ENCODE peak calls at places on chromosomes 11 and 22, in nine cellular contexts. One of them, this sample, is unnamed.

GRCh38 chr11:1834791-1835670 is at the start of gene SYT8:
- DNase-seq in OCI-LY7: no peak
- DNase-seq in IMR-90: no peak
- DNase-seq in AG04450: no peak
- DNase-seq in hepatocyte: peak; percentile 52
- DNase-seq in CD4-positive, alpha-beta T cell: no peak
- DNase-seq in CD8-positive, alpha-beta T cell: no peak
- DNase-seq in upper lobe of right lung: no peak
- DNase-seq in adrenal gland: peak; percentile 48
- DNase-seq in this sample: no peak

GRCh38 chr22:22881116-22882032 is 6.2 kb upstream of the IGLL5 start:
- DNase-seq in OCI-LY7: peak; percentile 66
- DNase-seq in IMR-90: no peak
- DNase-seq in AG04450: no peak
- DNase-seq in hepatocyte: no peak
- DNase-seq in CD4-positive, alpha-beta T cell: no peak
- DNase-seq in CD8-positive, alpha-beta T cell: peak; percentile 41
- DNase-seq in upper lobe of right lung: no peak
- DNase-seq in adrenal gland: peak; percentile 61
- DNase-seq in this sample: no peak

GRCh38 chr11:74142624-74143023 is 28.2 kb downstream of the C2CD3 start:
- DNase-seq in OCI-LY7: no peak
- DNase-seq in IMR-90: peak; percentile 70
- DNase-seq in AG04450: no peak
- DNase-seq in hepatocyte: no peak
- DNase-seq in CD4-positive, alpha-beta T cell: no peak
- DNase-seq in CD8-positive, alpha-beta T cell: no peak
- DNase-seq in upper lobe of right lung: no peak
- DNase-seq in adrenal gland: no peak
- DNase-seq in this sample: no peak

GRCh38 chr11:110711776-110712642 is at the start of gene ARHGAP20:
- DNase-seq in OCI-LY7: no peak
- DNase-seq in IMR-90: peak; percentile 71
- DNase-seq in AG04450: no peak
- DNase-seq in hepatocyte: peak; percentile 87
- DNase-seq in CD4-positive, alpha-beta T cell: peak; percentile 36
- DNase-seq in CD8-positive, alpha-beta T cell: peak; percentile 28
- DNase-seq in upper lobe of right lung: peak; percentile 91
- DNase-seq in adrenal gland: peak; percentile 72
- DNase-seq in this sample: peak; percentile 15

GRCh38 chr22:49962751-49963646 is 2.4 kb downstream of the PIM3 start:
- DNase-seq in OCI-LY7: no peak
- DNase-seq in IMR-90: no peak
- DNase-seq in AG04450: no peak
- DNase-seq in hepatocyte: peak; percentile 30
- DNase-seq in CD4-positive, alpha-beta T cell: peak; percentile 37
- DNase-seq in CD8-positive, alpha-beta T cell: no peak
- DNase-seq in upper lobe of right lung: peak; percentile 74
- DNase-seq in adrenal gland: peak; percentile 79
- DNase-seq in this sample: no peak

GRCh38 chr11:30128269-30128932 is 102.4 kb upstream of the FSHB start:
- DNase-seq in OCI-LY7: peak; percentile 37
- DNase-seq in IMR-90: peak; percentile 60
- DNase-seq in AG04450: peak; percentile 8
- DNase-seq in hepatocyte: peak; percentile 59
- DNase-seq in CD4-positive, alpha-beta T cell: no peak
- DNase-seq in CD8-positive, alpha-beta T cell: no peak
- DNase-seq in upper lobe of right lung: no peak
- DNase-seq in adrenal gland: peak; percentile 57
- DNase-seq in this sample: no peak

GRCh38 chr11:18853086-18853720 is 61.6 kb upstream of the PTPN5 start:
- DNase-seq in OCI-LY7: peak; percentile 41
- DNase-seq in IMR-90: peak; percentile 19
- DNase-seq in AG04450: no peak
- DNase-seq in hepatocyte: peak; percentile 68
- DNase-seq in CD4-positive, alpha-beta T cell: no peak
- DNase-seq in CD8-positive, alpha-beta T cell: no peak
- DNase-seq in upper lobe of right lung: no peak
- DNase-seq in adrenal gland: no peak
- DNase-seq in this sample: no peak

GRCh38 chr11:134514354-134514951 is 102.4 kb upstream of the B3GAT1 start:
- DNase-seq in OCI-LY7: no peak
- DNase-seq in IMR-90: no peak
- DNase-seq in AG04450: no peak
- DNase-seq in hepatocyte: no peak
- DNase-seq in CD4-positive, alpha-beta T cell: peak; percentile 15
- DNase-seq in CD8-positive, alpha-beta T cell: no peak
- DNase-seq in upper lobe of right lung: peak; percentile 59
- DNase-seq in adrenal gland: peak; percentile 29
- DNase-seq in this sample: no peak

GRCh38 chr11:107385361-107385982 is 72.2 kb downstream of the CWF19L2 start:
- DNase-seq in OCI-LY7: no peak
- DNase-seq in IMR-90: peak; percentile 29
- DNase-seq in AG04450: no peak
- DNase-seq in hepatocyte: peak; percentile 13
- DNase-seq in CD4-positive, alpha-beta T cell: no peak
- DNase-seq in CD8-positive, alpha-beta T cell: no peak
- DNase-seq in upper lobe of right lung: no peak
- DNase-seq in adrenal gland: no peak
- DNase-seq in this sample: no peak

GRCh38 chr11:91773090-91773489 is 451.5 kb upstream of the FAT3 start:
- DNase-seq in OCI-LY7: no peak
- DNase-seq in IMR-90: no peak
- DNase-seq in AG04450: no peak
- DNase-seq in hepatocyte: no peak
- DNase-seq in CD4-positive, alpha-beta T cell: no peak
- DNase-seq in CD8-positive, alpha-beta T cell: no peak
- DNase-seq in upper lobe of right lung: no peak
- DNase-seq in adrenal gland: no peak
- DNase-seq in this sample: no peak

GRCh38 chr22:45291061-45291930 is 6.5 kb downstream of the UPK3A start:
- DNase-seq in OCI-LY7: no peak
- DNase-seq in IMR-90: no peak
- DNase-seq in AG04450: no peak
- DNase-seq in hepatocyte: no peak
- DNase-seq in CD4-positive, alpha-beta T cell: no peak
- DNase-seq in CD8-positive, alpha-beta T cell: no peak
- DNase-seq in upper lobe of right lung: no peak
- DNase-seq in adrenal gland: no peak
- DNase-seq in this sample: no peak

GRCh38 chr11:17602105-17603001 is 55.3 kb downstream of the OTOG start:
- DNase-seq in OCI-LY7: no peak
- DNase-seq in IMR-90: no peak
- DNase-seq in AG04450: no peak
- DNase-seq in hepatocyte: no peak
- DNase-seq in CD4-positive, alpha-beta T cell: no peak
- DNase-seq in CD8-positive, alpha-beta T cell: no peak
- DNase-seq in upper lobe of right lung: no peak
- DNase-seq in adrenal gland: no peak
- DNase-seq in this sample: no peak

GRCh38 chr22:49305215-49305965 is 522.3 kb downstream of the BRD1 start:
- DNase-seq in OCI-LY7: peak; percentile 67
- DNase-seq in IMR-90: no peak
- DNase-seq in AG04450: no peak
- DNase-seq in hepatocyte: peak; percentile 80
- DNase-seq in CD4-positive, alpha-beta T cell: peak; percentile 71
- DNase-seq in CD8-positive, alpha-beta T cell: peak; percentile 38
- DNase-seq in upper lobe of right lung: peak; percentile 83
- DNase-seq in adrenal gland: peak; percentile 61
- DNase-seq in this sample: no peak

GRCh38 chr22:43110444-43110926 is at the start of gene BIK:
- DNase-seq in OCI-LY7: peak; percentile 94
- DNase-seq in IMR-90: no peak
- DNase-seq in AG04450: no peak
- DNase-seq in hepatocyte: peak; percentile 68
- DNase-seq in CD4-positive, alpha-beta T cell: peak; percentile 54
- DNase-seq in CD8-positive, alpha-beta T cell: peak; percentile 47
- DNase-seq in upper lobe of right lung: peak; percentile 75
- DNase-seq in adrenal gland: peak; percentile 67
- DNase-seq in this sample: no peak

GRCh38 chr11:120928506-120929062 is 95.3 kb upstream of the TBCEL start:
- DNase-seq in OCI-LY7: peak; percentile 19
- DNase-seq in IMR-90: no peak
- DNase-seq in AG04450: no peak
- DNase-seq in hepatocyte: no peak
- DNase-seq in CD4-positive, alpha-beta T cell: no peak
- DNase-seq in CD8-positive, alpha-beta T cell: no peak
- DNase-seq in upper lobe of right lung: no peak
- DNase-seq in adrenal gland: no peak
- DNase-seq in this sample: no peak

GRCh38 chr22:32407936-32408335 is 4.1 kb downstream of the RTCB start:
- DNase-seq in OCI-LY7: no peak
- DNase-seq in IMR-90: no peak
- DNase-seq in AG04450: no peak
- DNase-seq in hepatocyte: no peak
- DNase-seq in CD4-positive, alpha-beta T cell: no peak
- DNase-seq in CD8-positive, alpha-beta T cell: no peak
- DNase-seq in upper lobe of right lung: no peak
- DNase-seq in adrenal gland: no peak
- DNase-seq in this sample: no peak

GRCh38 chr11:46298699-46299424 is 21.4 kb downstream of the CREB3L1 start:
- DNase-seq in OCI-LY7: no peak
- DNase-seq in IMR-90: peak; percentile 93
- DNase-seq in AG04450: no peak
- DNase-seq in hepatocyte: no peak
- DNase-seq in CD4-positive, alpha-beta T cell: no peak
- DNase-seq in CD8-positive, alpha-beta T cell: no peak
- DNase-seq in upper lobe of right lung: no peak
- DNase-seq in adrenal gland: no peak
- DNase-seq in this sample: no peak

GRCh38 chr11:46295312-46295995 is 18.0 kb downstream of the CREB3L1 start:
- DNase-seq in OCI-LY7: peak; percentile 36
- DNase-seq in IMR-90: peak; percentile 72
- DNase-seq in AG04450: no peak
- DNase-seq in hepatocyte: peak; percentile 91
- DNase-seq in CD4-positive, alpha-beta T cell: peak; percentile 78
- DNase-seq in CD8-positive, alpha-beta T cell: peak; percentile 76
- DNase-seq in upper lobe of right lung: peak; percentile 82
- DNase-seq in adrenal gland: peak; percentile 84
- DNase-seq in this sample: no peak

GRCh38 chr11:46294365-46295309 is 17.2 kb downstream of the CREB3L1 start:
- DNase-seq in OCI-LY7: no peak
- DNase-seq in IMR-90: peak; percentile 97
- DNase-seq in AG04450: peak; percentile 82
- DNase-seq in hepatocyte: peak; percentile 85
- DNase-seq in CD4-positive, alpha-beta T cell: no peak
- DNase-seq in CD8-positive, alpha-beta T cell: no peak
- DNase-seq in upper lobe of right lung: no peak
- DNase-seq in adrenal gland: peak; percentile 67
- DNase-seq in this sample: no peak

GRCh38 chr11:46295996-46296519 is 18.6 kb downstream of the CREB3L1 start:
- DNase-seq in OCI-LY7: no peak
- DNase-seq in IMR-90: no peak
- DNase-seq in AG04450: no peak
- DNase-seq in hepatocyte: no peak
- DNase-seq in CD4-positive, alpha-beta T cell: no peak
- DNase-seq in CD8-positive, alpha-beta T cell: no peak
- DNase-seq in upper lobe of right lung: no peak
- DNase-seq in adrenal gland: no peak
- DNase-seq in this sample: no peak

DNA sequence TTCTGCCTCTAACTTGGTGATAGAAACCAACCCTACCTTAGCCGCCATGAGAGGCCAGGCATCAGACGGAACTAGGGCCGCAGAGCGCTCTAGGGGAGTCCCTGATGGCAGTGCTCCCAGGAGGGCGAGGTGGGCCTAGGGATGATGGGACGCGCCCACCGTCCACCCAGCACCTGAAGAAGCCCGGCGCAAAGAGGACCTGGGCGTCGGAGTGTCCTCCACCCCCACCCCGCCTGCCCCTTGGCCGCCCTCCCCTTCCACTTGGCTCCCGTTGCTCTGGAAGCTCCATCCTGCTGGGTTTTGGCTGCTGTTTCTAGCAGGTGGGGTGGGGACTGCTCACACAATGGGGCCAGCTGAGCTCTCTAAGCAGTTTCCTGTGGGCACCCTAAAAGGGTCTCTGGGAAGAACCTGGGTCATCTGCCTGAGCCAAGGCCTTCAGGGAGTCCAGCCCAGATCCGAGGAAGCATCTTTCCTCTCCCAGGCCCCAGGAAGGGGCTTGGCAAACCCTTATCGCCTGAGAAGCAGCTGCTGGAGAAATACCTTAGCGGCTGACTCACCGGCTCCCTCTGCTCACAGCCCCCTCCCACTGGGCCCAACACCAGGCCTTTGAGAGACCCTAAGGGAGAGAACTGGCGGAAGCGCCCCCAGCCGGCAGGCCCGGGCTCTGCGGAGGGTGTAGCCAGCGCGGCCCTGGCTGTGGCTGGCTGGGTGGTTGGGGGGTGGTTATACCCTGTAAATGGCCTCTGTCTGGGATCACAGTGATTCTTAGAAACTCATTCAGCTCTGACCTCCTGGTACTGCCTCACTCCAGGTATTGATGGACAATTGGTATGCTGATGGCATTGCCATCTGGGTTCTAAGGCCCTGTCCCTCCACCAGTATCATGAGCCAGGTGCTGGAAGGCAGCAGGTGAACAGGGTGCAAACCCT is 19.3 kb downstream of the CREB3L1 start:
- DNase-seq in OCI-LY7: no peak
- DNase-seq in IMR-90: peak; percentile 98
- DNase-seq in AG04450: peak; percentile 92
- DNase-seq in hepatocyte: peak; percentile 94
- DNase-seq in CD4-positive, alpha-beta T cell: no peak
- DNase-seq in CD8-positive, alpha-beta T cell: no peak
- DNase-seq in upper lobe of right lung: no peak
- DNase-seq in adrenal gland: peak; percentile 72
- DNase-seq in this sample: no peak
- TF ChIP-seq CTCF in OCI-LY7: no peak
- TF ChIP-seq CTCF in IMR-90: peak; percentile 89
- TF ChIP-seq CTCF in AG04450: peak; percentile 86
- TF ChIP-seq CTCF in hepatocyte: peak; percentile 78
- TF ChIP-seq CTCF in CD4-positive, alpha-beta T cell: no peak
- TF ChIP-seq CTCF in CD8-positive, alpha-beta T cell: no peak
- TF ChIP-seq CTCF in upper lobe of right lung: peak; percentile 42
- TF ChIP-seq CTCF in adrenal gland: no peak
- TF ChIP-seq CTCF in this sample: peak; percentile 12

GRCh38 chr11:62461740-62462522 is 43.1 kb downstream of the SCGB1A1 start:
- DNase-seq in OCI-LY7: no peak
- DNase-seq in IMR-90: peak; percentile 38
- DNase-seq in AG04450: no peak
- DNase-seq in hepatocyte: no peak
- DNase-seq in CD4-positive, alpha-beta T cell: no peak
- DNase-seq in CD8-positive, alpha-beta T cell: no peak
- DNase-seq in upper lobe of right lung: no peak
- DNase-seq in adrenal gland: no peak
- DNase-seq in this sample: no peak
- H3K27ac ChIP-seq in OCI-LY7: no peak overlapping the region
- H3K27ac ChIP-seq in IMR-90: no peak overlapping the region
- H3K27ac ChIP-seq in AG04450: no peak overlapping the region
- H3K27ac ChIP-seq in hepatocyte: no peak overlapping the region
- H3K27ac ChIP-seq in CD4-positive, alpha-beta T cell: no peak overlapping the region
- H3K27ac ChIP-seq in CD8-positive, alpha-beta T cell: no peak overlapping the region
- H3K27ac ChIP-seq in upper lobe of right lung: no peak overlapping the region
- H3K27ac ChIP-seq in adrenal gland: no peak overlapping the region
- H3K27ac ChIP-seq in this sample: no peak overlapping the region

GRCh38 chr11:21727102-21727501 is 465.8 kb upstream of the ANO5 start:
- DNase-seq in OCI-LY7: no peak
- DNase-seq in IMR-90: no peak
- DNase-seq in AG04450: no peak
- DNase-seq in hepatocyte: no peak
- DNase-seq in CD4-positive, alpha-beta T cell: no peak
- DNase-seq in CD8-positive, alpha-beta T cell: no peak
- DNase-seq in upper lobe of right lung: no peak
- DNase-seq in adrenal gland: no peak
- DNase-seq in this sample: no peak
- H3K9me3 ChIP-seq in OCI-LY7: peaks cover 4% of the 10 kb centered on the region
- H3K9me3 ChIP-seq in IMR-90: peaks cover 10% of the 10 kb centered on the region
- H3K9me3 ChIP-seq in AG04450: peaks cover 4% of the 10 kb centered on the region
- H3K9me3 ChIP-seq in hepatocyte: no peaks in the 10 kb centered on the region
- H3K9me3 ChIP-seq in CD4-positive, alpha-beta T cell: peaks cover 9% of the 10 kb centered on the region
- H3K9me3 ChIP-seq in CD8-positive, alpha-beta T cell: no peaks in the 10 kb centered on the region
- H3K9me3 ChIP-seq in upper lobe of right lung: no peaks in the 10 kb centered on the region
- H3K9me3 ChIP-seq in adrenal gland: no peaks in the 10 kb centered on the region
- H3K9me3 ChIP-seq in this sample: peaks cover 5% of the 10 kb centered on the region

GRCh38 chr11:65479184-65480145 is 19.4 kb upstream of the MALAT1 start:
- DNase-seq in OCI-LY7: no peak
- DNase-seq in IMR-90: peak; percentile 95
- DNase-seq in AG04450: no peak
- DNase-seq in hepatocyte: peak; percentile 71
- DNase-seq in CD4-positive, alpha-beta T cell: no peak
- DNase-seq in CD8-positive, alpha-beta T cell: no peak
- DNase-seq in upper lobe of right lung: peak; percentile 45
- DNase-seq in adrenal gland: peak; percentile 84
- DNase-seq in this sample: peak; percentile 72
- TF ChIP-seq CTCF in OCI-LY7: peak; percentile 40
- TF ChIP-seq CTCF in IMR-90: peak; percentile 61
- TF ChIP-seq CTCF in AG04450: peak; percentile 55
- TF ChIP-seq CTCF in hepatocyte: peak; percentile 33
- TF ChIP-seq CTCF in CD4-positive, alpha-beta T cell: no peak
- TF ChIP-seq CTCF in CD8-positive, alpha-beta T cell: no peak
- TF ChIP-seq CTCF in upper lobe of right lung: peak; percentile 40
- TF ChIP-seq CTCF in adrenal gland: peak; percentile 18
- TF ChIP-seq CTCF in this sample: peak; percentile 34